ENCODE peak calls at places on chromosomes 12 and 14, in four cellular contexts. W, O, M and A are unnamed samples.
A peak's percentile ranks its signal among the peaks of the same experiment; 100 is the strongest.

GRCh38 chr14:36279306-36280244 is 40.9 kb downstream of the MBIP start:
- DNase-seq in M (no peak), O (no peak), W (no peak), A (no peak)

GRCh38 chr12:98645572-98646067 is 530 bp downstream of the APAF1 start:
- DNase-seq in M (no peak), O (peak; percentile 23), W (no peak), A (no peak)

GRCh38 chr12:9760699-9761406 is at the start of gene CD69:
- DNase-seq in M (no peak), W (no peak), O (peak; percentile 12), A (peak; percentile 95)

GRCh38 chr14:62077676-62078261 is 315.5 kb downstream of the SNAPC1 start:
- DNase-seq in O (no peak), W (no peak), M (no peak), A (peak; percentile 41)

GRCh38 chr12:2244013-2244861 is 191.4 kb downstream of the CACNA1C start:
- DNase-seq in W (no peak), M (peak; percentile 50), O (no peak), A (no peak)

GRCh38 chr12:109291531-109292341 is 17.3 kb downstream of the FOXN4 start:
- DNase-seq in O (no peak), M (no peak), W (peak; percentile 95), A (no peak)

GRCh38 chr12:113818833-113819232 is 147.3 kb downstream of the RBM19 start:
- DNase-seq in O (peak; percentile 48), M (peak; percentile 27), W (no peak), A (no peak)

GRCh38 chr12:52019123-52019770 is 12.5 kb downstream of the TAMALIN start:
- DNase-seq in W (no peak), M (no peak), O (no peak), A (no peak)

GRCh38 chr14:22296722-22297121 is 292.3 kb downstream of the DAD1 start:
- DNase-seq in M (peak; percentile 76), W (no peak), O (no peak), A (no peak)

GRCh38 chr12:41304526-41304925 is 116.4 kb downstream of the PDZRN4 start:
- DNase-seq in M (no peak), W (no peak), O (no peak), A (no peak)

GRCh38 chr14:21711360-21711961 is 37.8 kb upstream of the OR4E1 start:
- DNase-seq in W (peak; percentile 34), O (peak; percentile 38), M (peak; percentile 66), A (no peak)

GRCh38 chr14:89540009-89540829 is 123.2 kb upstream of the FOXN3 start:
- DNase-seq in M (peak; percentile 89), W (no peak), O (no peak), A (no peak)

GRCh38 chr12:19712041-19712440 is 272.7 kb downstream of the AEBP2 start:
- DNase-seq in W (no peak), M (no peak), O (no peak), A (no peak)

GRCh38 chr12:47818007-47818376 is 1.7 kb downstream of the HDAC7 start:
- DNase-seq in W (no peak), M (no peak), O (no peak), A (no peak)

GRCh38 chr12:47817272-47818006 is 2.3 kb downstream of the HDAC7 start:
- DNase-seq in O (no peak), M (peak; percentile 50), W (no peak), A (no peak)

GRCh38 chr12:47814539-47815170 is 5.0 kb downstream of the HDAC7 start:
- DNase-seq in O (no peak), W (no peak), M (no peak), A (no peak)

GRCh38 chr12:47818382-47818700 is 1.4 kb downstream of the HDAC7 start:
- DNase-seq in W (no peak), O (no peak), M (no peak), A (no peak)

GRCh38 chr12:47816646-47817271 is 2.9 kb downstream of the HDAC7 start:
- DNase-seq in W (peak; percentile 76), O (no peak), M (no peak), A (no peak)
- TF ChIP-seq NFIC in W (no peak), O (no peak), M (no peak), A (no peak)

GRCh38 chr12:17528394-17528793 is 561.6 kb downstream of the RERGL start:
- DNase-seq in M (no peak), W (no peak), O (no peak), A (no peak)
- H3K4me2 ChIP-seq in M (no peak overlapping the region), W (no peak overlapping the region), O (no peak overlapping the region), A (no peak overlapping the region)

GRCh38 chr12:89980236-89980635 is 271.6 kb upstream of the ATP2B1 start:
- DNase-seq in W (no peak), O (no peak), M (no peak), A (no peak)
- TF ChIP-seq NFIC in W (no peak), O (no peak), M (no peak), A (no peak)

GRCh38 chr14:76975051-76975450 is 53.5 kb downstream of the IRF2BPL start:
- DNase-seq in O (no peak), W (no peak), M (no peak), A (no peak)

GRCh38 chr14:76974365-76974764 is 54.1 kb downstream of the IRF2BPL start:
- DNase-seq in O (no peak), M (no peak), W (no peak), A (no peak)

GRCh38 chr14:76976623-76977005 is 51.9 kb downstream of the IRF2BPL start:
- DNase-seq in O (no peak), W (no peak), M (no peak), A (no peak)

GRCh38 chr14:76977793-76978730 is 50.4 kb downstream of the IRF2BPL start:
- DNase-seq in M (peak; percentile 52), W (peak; percentile 47), O (peak; percentile 68), A (peak; percentile 81)

DNA sequence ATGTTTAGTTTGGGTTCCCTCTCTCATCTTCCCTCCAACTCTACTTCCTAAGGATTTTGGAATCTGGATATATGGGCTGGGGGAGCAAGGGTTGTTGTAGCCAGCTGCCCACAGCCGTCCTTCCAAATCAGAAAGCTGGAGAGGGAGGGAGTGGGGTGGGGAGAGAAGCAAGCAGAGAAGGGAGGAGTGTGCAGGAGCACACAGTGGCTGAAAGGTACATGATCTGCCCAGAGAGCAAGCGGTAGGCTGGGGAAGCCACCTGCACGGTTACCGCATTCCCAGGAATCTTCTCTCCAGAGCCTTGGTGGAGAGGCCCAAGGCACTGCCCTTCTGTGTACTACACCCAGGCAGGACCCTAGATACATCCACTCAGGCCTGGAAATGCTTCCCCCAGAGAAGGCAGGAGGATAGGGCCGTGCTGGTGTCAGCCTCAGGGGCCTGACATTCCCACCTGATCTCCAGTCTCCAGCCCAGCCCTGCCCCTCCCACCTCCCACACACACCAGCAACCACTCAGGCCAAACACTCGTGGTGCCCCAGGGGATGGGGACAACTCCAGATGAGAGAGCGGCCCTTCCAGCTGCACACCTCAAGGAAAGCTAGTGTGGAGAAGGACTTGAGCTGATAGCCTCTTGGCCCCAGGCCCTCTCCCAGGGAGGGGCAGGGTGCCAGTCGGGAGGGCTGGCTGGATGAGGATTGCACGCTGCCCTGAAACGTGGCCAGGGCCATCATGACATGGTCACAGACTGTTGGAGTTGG is 52.5 kb downstream of the IRF2BPL start:
- DNase-seq in W (no peak), O (no peak), M (no peak), A (no peak)
- H3K4me2 ChIP-seq in W (no peak overlapping the region), O (no peak overlapping the region), M (peak overlapping the region; percentile 57), A (no peak overlapping the region)